ENCODE peak calls at places on chromosomes 4 and X, in eight cellular contexts. S, X, D, K, J, V, G and T are unnamed samples.

GRCh38 chr4:6071191-6071958 is 53.1 kb upstream of the C4orf50 start:
- DNase-seq in K (no peak), J (no peak), X (no peak), D (no peak), S (no peak), V (no peak), G (no peak), T (no peak)

GRCh38 chr4:22500831-22501714 is 14.8 kb downstream of the ADGRA3 start:
- DNase-seq in G (no peak), S (no peak), X (no peak), K (peak), D (no peak), V (no peak), J (no peak), T (no peak)

GRCh38 chr4:73453701-73454005 is 17.6 kb downstream of the AFP start:
- DNase-seq in J (no peak), D (no peak), G (no peak), X (no peak), S (no peak), K (no peak), V (no peak), T (no peak)

GRCh38 chr4:15327311-15328298 is 100.2 kb upstream of the C1QTNF7 start:
- DNase-seq in K (no peak), S (no peak), D (no peak), V (no peak), J (no peak), G (no peak), X (no peak), T (no peak)

GRCh38 chr4:145731026-145731425 is 51.1 kb downstream of the C4orf51 start:
- DNase-seq in J (no peak), G (no peak), K (peak), X (peak), D (no peak), S (no peak), V (peak), T (no peak)

GRCh38 chrX:68146054-68146453 is 287.2 kb downstream of the OPHN1 start:
- DNase-seq in G (no peak), J (no peak), S (no peak), X (no peak), D (no peak), V (no peak), K (peak), T (no peak)

GRCh38 chrX:3393581-3394111 is 47.2 kb upstream of the MXRA5 start:
- DNase-seq in K (no peak), J (no peak), S (no peak), D (no peak), X (no peak), V (no peak), G (no peak), T (no peak)

GRCh38 chrX:86171366-86171765 is 23.1 kb downstream of the DACH2 start:
- DNase-seq in D (no peak), X (peak), V (no peak), K (peak), S (no peak), J (no peak), G (no peak), T (no peak)

GRCh38 chrX:72245461-72246089 is 6.7 kb upstream of the ERCC6L start:
- DNase-seq in K (peak), G (peak), D (no peak), V (peak), X (peak), J (no peak), S (peak), T (no peak)

GRCh38 chr4:182705389-182705788 is 211.8 kb downstream of the DCTD start:
- DNase-seq in V (no peak), J (no peak), X (no peak), S (no peak), K (no peak), G (no peak), D (no peak), T (no peak)

GRCh38 chr4:13267091-13267490 is 217.0 kb downstream of the RAB28 start:
- DNase-seq in V (no peak), J (no peak), G (no peak), K (no peak), S (no peak), X (no peak), D (no peak), T (no peak)

GRCh38 chr4:8910822-8911310 is 39.2 kb upstream of the HMX1 start:
- DNase-seq in V (peak), K (no peak), J (peak), D (no peak), X (peak), G (peak), S (no peak), T (no peak)

GRCh38 chr4:92231511-92231910 is 72.3 kb upstream of the GRID2 start:
- DNase-seq in J (no peak), S (no peak), D (no peak), G (no peak), K (no peak), V (no peak), X (no peak), T (no peak)

GRCh38 chrX:102808336-102808735 is 87.8 kb downstream of the GPRASP3 start:
- DNase-seq in K (no peak), J (no peak), D (no peak), S (no peak), G (no peak), V (no peak), X (no peak), T (no peak)

GRCh38 chr4:141132689-141133145 is 552 bp downstream of the RNF150 start:
- DNase-seq in X (peak), G (peak), S (no peak), V (no peak), K (peak), J (peak), D (no peak), T (no peak)

GRCh38 chr4:113423631-113424030 is 337.9 kb downstream of the CAMK2D start:
- DNase-seq in K (peak), G (no peak), J (no peak), D (no peak), S (no peak), X (no peak), V (no peak), T (no peak)

GRCh38 chrX:39983715-39984114 is 114.0 kb downstream of the BCOR start:
- DNase-seq in G (no peak), V (no peak), D (no peak), X (no peak), J (no peak), K (no peak), S (no peak), T (no peak)

GRCh38 chr4:108204518-108204917 is 35.8 kb upstream of the LEF1 start:
- DNase-seq in D (no peak), S (no peak), V (no peak), G (no peak), X (no peak), K (no peak), J (no peak), T (no peak)

GRCh38 chrX:129808163-129808828 is 28.5 kb downstream of the SASH3 start:
- DNase-seq in D (no peak), V (no peak), G (no peak), J (no peak), K (no peak), S (no peak), X (no peak), T (no peak)

GRCh38 chr4:173040200-173040599 is 128.4 kb upstream of the GALNT7 start:
- DNase-seq in D (no peak), G (no peak), V (no peak), K (peak), S (no peak), J (no peak), X (no peak), T (no peak)

GRCh38 chr4:186039697-186040096 is 29.3 kb upstream of the TLR3 start:
- DNase-seq in X (no peak), K (no peak), G (no peak), D (no peak), S (no peak), V (no peak), J (no peak), T (no peak)

GRCh38 chr4:15286041-15286440 is 141.8 kb upstream of the C1QTNF7 start:
- DNase-seq in J (no peak), G (no peak), K (no peak), D (no peak), V (no peak), S (no peak), X (no peak), T (no peak)

GRCh38 chr4:135267148-135267878 is 1065.7 kb upstream of the PABPC4L start:
- DNase-seq in V (no peak), G (no peak), K (no peak), X (no peak), J (no peak), D (no peak), S (no peak), T (no peak)

GRCh38 chrX:112235547-112235946 is 153.0 kb upstream of the TRPC5 start:
- DNase-seq in S (no peak), K (no peak), D (no peak), G (no peak), X (no peak), V (no peak), J (no peak), T (no peak)

GRCh38 chrX:7771788-7772438 is 71.1 kb upstream of the VCX start:
- DNase-seq in S (no peak), X (no peak), K (no peak), G (no peak), V (no peak), D (no peak), J (no peak), T (no peak)

GRCh38 chr4:138537739-138538138 is 295.6 kb upstream of the SLC7A11 start:
- DNase-seq in J (no peak), X (no peak), D (no peak), V (no peak), K (no peak), S (no peak), G (no peak), T (no peak)

GRCh38 chr4:107196312-107196711 is 160.2 kb upstream of the DKK2 start:
- DNase-seq in K (no peak), X (no peak), V (no peak), D (no peak), G (no peak), S (no peak), J (no peak), T (no peak)

GRCh38 chr4:13584481-13584880 is 40.2 kb upstream of the NKX3-2 start:
- DNase-seq in K (peak), D (no peak), S (no peak), X (no peak), G (no peak), V (no peak), J (no peak), T (no peak)

GRCh38 chr4:109985993-109986640 is 73.4 kb downstream of the EGF start:
- DNase-seq in V (no peak), X (no peak), K (no peak), S (no peak), J (no peak), G (no peak), D (no peak), T (no peak)